ENCODE peak calls at places on chromosomes 13 and 19, in ten cellular contexts. M is right lobe of liver, P is body of pancreas, L is stomach, B is tibial artery, Y is brain microvascular endothelial cell, F is thoracic aorta, O is OCI-LY7, D is RWPE1, H is hepatocyte. U is an unnamed sample.

GRCh38 chr13:79395881-79396280 is 10.2 kb downstream of the RBM26 start:
- DNase-seq in D (no peak), O (no peak), M (no peak), P (no peak), B (no peak), F (no peak), H (no peak), L (no peak), Y (no peak), U (no peak)

GRCh38 chr19:17915940-17916593 is 16.7 kb upstream of the CCDC124 start:
- DNase-seq in L (peak; percentile 44), F (no peak), H (peak; percentile 49), P (peak; percentile 15), Y (no peak), B (no peak), M (no peak), D (peak; percentile 47), O (no peak), U (no peak)

GRCh38 chr19:19546751-19547162 is 8.7 kb downstream of the CILP2 start:
- DNase-seq in H (no peak), B (no peak), M (no peak), L (no peak), D (no peak), Y (no peak), P (no peak), O (no peak), F (no peak), U (no peak)

GRCh38 chr19:37979547-37980082 is 72.6 kb downstream of the SIPA1L3 start:
- DNase-seq in Y (no peak), P (no peak), L (peak; percentile 67), F (no peak), B (peak; percentile 60), D (peak; percentile 92), O (peak; percentile 81), M (no peak), H (peak; percentile 36), U (no peak)

GRCh38 chr13:81487151-81487550 is 1146.2 kb upstream of the SPRY2 start:
- DNase-seq in P (peak; percentile 31), F (no peak), D (no peak), H (peak; percentile 52), B (no peak), M (no peak), O (no peak), Y (peak; percentile 0), L (no peak), U (no peak)

GRCh38 chr19:48547722-48548121 is 4.2 kb upstream of the SULT2B1 start:
- DNase-seq in H (no peak), F (no peak), D (no peak), L (no peak), P (no peak), Y (no peak), B (no peak), O (no peak), M (no peak), U (no peak)

GRCh38 chr13:39148513-39148961 is 110.3 kb downstream of the NHLRC3 start:
- DNase-seq in P (peak; percentile 22), Y (peak; percentile 0), M (no peak), H (peak; percentile 32), F (no peak), O (no peak), D (peak; percentile 69), L (no peak), B (no peak), U (no peak)

GRCh38 chr19:38649305-38650179 is 2.1 kb downstream of the ACTN4 start:
- DNase-seq in F (no peak), O (no peak), D (peak; percentile 87), B (no peak), Y (no peak), M (peak; percentile 68), P (peak; percentile 85), L (peak; percentile 61), H (peak; percentile 54), U (no peak)

GRCh38 chr19:11832253-11832912 is 16.1 kb upstream of the ZNF439 start:
- DNase-seq in F (no peak), M (no peak), H (no peak), O (no peak), D (no peak), P (no peak), Y (no peak), B (no peak), L (no peak), U (no peak)

GRCh38 chr13:36531746-36532486 is 99.6 kb downstream of the CCNA1 start:
- DNase-seq in O (no peak), F (no peak), D (peak; percentile 23), Y (no peak), L (no peak), M (no peak), H (no peak), P (no peak), B (no peak), U (no peak)

GRCh38 chr13:111586291-111586690 is 265.8 kb downstream of the TEX29 start:
- DNase-seq in L (peak; percentile 7), D (no peak), F (no peak), Y (no peak), M (no peak), P (no peak), B (no peak), O (no peak), H (no peak), U (no peak)

GRCh38 chr19:5805465-5806132 is 732 bp downstream of the NRTN start:
- DNase-seq in Y (peak; percentile 33), M (peak; percentile 82), P (peak; percentile 87), F (no peak), O (peak; percentile 80), B (no peak), H (peak; percentile 92), L (peak; percentile 88), D (peak; percentile 60), U (peak; percentile 57)

GRCh38 chr19:42419309-42419708 is 7.9 kb downstream of the LIPE start:
- DNase-seq in O (no peak), D (no peak), M (peak; percentile 56), Y (no peak), B (no peak), P (no peak), H (no peak), L (no peak), F (no peak), U (no peak)

GRCh38 chr19:42421591-42422031 is 5.6 kb downstream of the LIPE start:
- DNase-seq in H (no peak), O (no peak), M (no peak), F (no peak), P (peak; percentile 78), Y (no peak), B (no peak), D (peak; percentile 85), L (peak; percentile 50), U (no peak)

GRCh38 chr19:42422092-42422575 is 5.1 kb downstream of the LIPE start:
- DNase-seq in Y (no peak), L (no peak), M (no peak), D (no peak), O (peak; percentile 20), H (no peak), B (no peak), P (no peak), F (no peak), U (no peak)

GRCh38 chr19:42421101-42421500 is 6.1 kb downstream of the LIPE start:
- DNase-seq in O (no peak), P (no peak), L (no peak), M (no peak), Y (no peak), F (no peak), D (no peak), H (no peak), B (no peak), U (no peak)

GRCh38 chr19:42420055-42420544 is 7.1 kb downstream of the LIPE start:
- DNase-seq in H (peak; percentile 62), L (peak; percentile 48), P (peak; percentile 58), D (peak; percentile 71), O (peak; percentile 86), Y (peak; percentile 44), M (no peak), F (no peak), B (no peak), U (peak; percentile 72)
- H3K27ac ChIP-seq in H (no peak overlapping the region), L (no peak overlapping the region), P (peak overlapping the region; percentile 70), D (peak overlapping the region; percentile 79), O (peak overlapping the region; percentile 2), Y (no peak overlapping the region), M (no peak overlapping the region), F (no peak overlapping the region), B (no peak overlapping the region), U (no peak overlapping the region)

GRCh38 chr13:20776751-20777150 is 3.0 kb upstream of the EEF1AKMT1 start:
- DNase-seq in Y (no peak), O (no peak), B (no peak), H (no peak), F (no peak), M (no peak), L (no peak), P (no peak), D (no peak), U (no peak)
- TF ChIP-seq CTCF in Y (no peak), O (peak; percentile 18), B (no peak), H (no peak), F (no peak), M (no peak), L (no peak), P (no peak), D (no peak), U (no peak)

GRCh38 chr13:59494151-59494550 is 669.6 kb downstream of the DIAPH3 start:
- DNase-seq in O (no peak), L (no peak), F (no peak), M (no peak), H (no peak), B (no peak), Y (no peak), D (no peak), P (no peak), U (no peak)
- H3K27ac ChIP-seq in O (no peak overlapping the region), L (no peak overlapping the region), F (no peak overlapping the region), M (no peak overlapping the region), H (no peak overlapping the region), B (no peak overlapping the region), Y (peak overlapping the region; percentile 75), D (no peak overlapping the region), P (no peak overlapping the region), U (no peak overlapping the region)

GRCh38 chr19:57615346-57615745 is 1.3 kb downstream of the ZNF134 start:
- DNase-seq in L (no peak), D (no peak), O (peak; percentile 24), H (no peak), B (no peak), F (no peak), M (no peak), Y (no peak), P (no peak), U (no peak)

GRCh38 chr19:57611113-57611512 is 2.9 kb upstream of the ZNF134 start:
- DNase-seq in M (no peak), P (no peak), H (no peak), L (no peak), Y (no peak), D (no peak), F (no peak), B (no peak), O (no peak), U (no peak)

DNA sequence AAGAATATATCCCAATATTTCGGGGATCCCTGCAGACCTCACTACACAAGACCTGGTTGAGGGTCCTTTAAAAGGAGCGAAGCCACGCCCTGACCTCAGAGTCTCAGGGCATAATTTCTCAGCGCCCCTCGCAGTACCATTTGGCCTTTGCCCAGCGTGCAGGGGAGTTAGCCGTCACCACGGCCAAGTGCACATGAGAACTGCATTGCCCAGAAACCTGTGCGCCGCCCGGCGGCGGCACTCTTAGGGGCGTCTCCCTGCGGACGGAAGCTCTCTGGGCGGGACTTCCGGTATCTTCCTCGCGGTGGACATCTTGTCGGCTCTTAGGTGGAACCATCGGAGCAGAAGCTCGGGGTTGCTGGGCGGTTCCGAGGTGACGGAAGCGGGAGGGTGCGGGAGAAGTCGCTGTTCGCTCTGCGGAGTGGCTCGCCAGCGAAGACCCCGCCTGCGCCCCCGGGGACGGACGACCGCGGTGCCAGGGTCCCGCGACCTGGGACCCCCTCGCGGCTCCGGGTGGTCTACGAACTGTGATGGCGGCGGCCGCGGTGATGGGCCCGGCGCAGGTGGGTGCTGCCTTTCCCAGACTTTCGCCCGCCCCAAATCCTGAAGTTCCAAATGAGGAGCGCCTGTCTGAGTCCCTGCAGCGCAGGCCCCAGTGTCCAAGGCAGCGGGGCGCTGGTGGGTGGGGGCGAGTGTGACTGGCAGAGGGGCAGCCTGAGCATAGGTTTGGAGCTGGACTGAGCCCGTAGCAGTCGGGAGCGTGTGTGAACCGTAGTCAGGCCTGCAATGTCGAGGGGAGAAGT is at the start of gene ZNF134:
- DNase-seq in D (peak; percentile 84), L (peak; percentile 93), M (peak; percentile 96), Y (peak; percentile 82), F (peak; percentile 49), P (peak; percentile 93), B (peak; percentile 91), H (peak; percentile 95), O (peak; percentile 95), U (peak; percentile 86)
- TF ChIP-seq CTCF in D (no peak), L (no peak), M (peak; percentile 31), Y (peak; percentile 39), F (no peak), P (peak; percentile 46), B (no peak), H (no peak), O (no peak), U (peak; percentile 25)